ENCODE peak calls at places on chromosomes 12 and 14, in six cellular contexts. H is WERI-Rb-1, R is GM23248, O is psoas muscle, Q is fibroblast of mammary gland, Y is ascending aorta. Z is an unnamed sample.

GRCh38 chr12:56010112-56010570 is 10.7 kb upstream of the IKZF4 start:
- DNase-seq in R (no peak), Q (no peak), H (no peak), Y (no peak), O (no peak), Z (no peak)

GRCh38 chr14:72920008-72920407 is 6.3 kb upstream of the DCAF4 start:
- DNase-seq in H (no peak), Q (no peak), R (no peak), O (no peak), Y (no peak), Z (no peak)

GRCh38 chr14:77800814-77801213 is 905 bp downstream of the ADCK1 start:
- DNase-seq in O (no peak), Q (no peak), H (no peak), Y (no peak), R (no peak), Z (no peak)

GRCh38 chr14:53109028-53109687 is 44.0 kb downstream of the DDHD1 start:
- DNase-seq in Q (no peak), Y (no peak), H (no peak), R (peak; percentile 54), O (no peak), Z (no peak)

GRCh38 chr14:92644166-92644565 is 104.3 kb downstream of the LGMN start:
- DNase-seq in Q (peak; percentile 85), Y (no peak), H (no peak), O (no peak), R (peak; percentile 81), Z (no peak)

GRCh38 chr14:97760050-97760449 is 962.9 kb downstream of the VRK1 start:
- DNase-seq in O (no peak), Y (no peak), H (no peak), Q (no peak), R (no peak), Z (no peak)

GRCh38 chr12:55822228-55822627 is 4.4 kb downstream of the ORMDL2 start:
- DNase-seq in R (no peak), Y (no peak), H (no peak), O (no peak), Q (no peak), Z (no peak)

GRCh38 chr12:48988030-48988649 is 10.0 kb downstream of the WNT1 start:
- DNase-seq in Y (no peak), R (peak; percentile 57), H (peak; percentile 75), Q (peak; percentile 45), O (peak; percentile 67), Z (peak; percentile 51)

GRCh38 chr14:37150414-37150813 is 22.0 kb downstream of the SLC25A21 start:
- DNase-seq in Y (no peak), H (no peak), Q (peak; percentile 62), R (peak; percentile 63), O (no peak), Z (no peak)

GRCh38 chr12:88052686-88053085 is 23.5 kb upstream of the C12orf50 start:
- DNase-seq in Q (peak; percentile 52), Y (no peak), H (peak; percentile 39), R (peak; percentile 60), O (no peak), Z (no peak)

GRCh38 chr12:20549115-20549719 is 145.9 kb upstream of the SLCO1C1 start:
- DNase-seq in R (peak; percentile 65), O (no peak), Y (no peak), H (peak; percentile 41), Q (peak; percentile 56), Z (peak; percentile 64)

GRCh38 chr12:124849382-124849781 is 14.3 kb downstream of the SCARB1 start:
- DNase-seq in Q (no peak), Y (no peak), R (no peak), O (no peak), H (no peak), Z (no peak)

GRCh38 chr12:124512667-124513296 is 54.6 kb downstream of the NCOR2 start:
- DNase-seq in Y (peak; percentile 57), O (peak; percentile 93), H (no peak), R (peak; percentile 93), Q (peak; percentile 99), Z (peak; percentile 80)

GRCh38 chr12:13564266-13564810 is 367.8 kb downstream of the EMP1 start:
- DNase-seq in R (no peak), H (no peak), O (no peak), Y (no peak), Q (no peak), Z (no peak)

GRCh38 chr14:54364555-54365415 is 32.0 kb upstream of the CDKN3 start:
- DNase-seq in H (no peak), Q (peak; percentile 83), O (peak; percentile 49), Y (no peak), R (peak; percentile 81), Z (peak; percentile 46)

GRCh38 chr14:104424406-104425072 is 155.0 kb upstream of the C14orf180 start:
- DNase-seq in H (no peak), Y (no peak), R (no peak), O (no peak), Q (no peak), Z (no peak)

GRCh38 chr12:29756741-29757390 is 26.9 kb downstream of the TMTC1 start:
- DNase-seq in Q (no peak), O (no peak), H (no peak), Y (no peak), R (peak; percentile 35), Z (no peak)

DNA sequence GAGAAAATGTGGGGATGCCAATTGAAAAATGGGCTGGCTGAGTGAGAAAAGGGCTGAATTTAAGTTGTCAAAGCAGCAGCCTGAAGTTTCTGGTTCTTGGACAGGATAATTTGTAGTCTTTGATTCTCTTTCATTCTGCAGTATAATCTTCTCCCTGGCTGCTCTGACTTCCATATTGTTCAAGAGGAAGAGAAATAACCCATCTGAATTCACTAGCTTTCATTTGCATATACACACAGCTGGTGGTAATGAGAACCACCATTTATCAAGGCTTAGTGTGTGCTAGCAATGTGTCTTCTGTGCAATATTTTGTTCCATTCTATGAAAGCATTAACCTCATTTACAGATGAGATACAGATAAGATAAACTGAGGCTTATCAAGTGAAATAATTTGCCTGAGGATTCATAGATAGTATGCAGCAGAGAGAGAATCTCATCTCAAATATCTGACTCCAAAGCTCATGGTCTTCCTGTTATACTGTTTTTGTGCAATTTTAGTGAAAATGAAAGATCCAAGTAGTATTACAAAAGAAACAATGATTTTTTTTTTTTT is 184.2 kb downstream of the TMTC2 start:
- DNase-seq in O (no peak), R (no peak), Q (no peak), H (no peak), Y (no peak), Z (no peak)
- H3K4me3 ChIP-seq in O (no peak overlapping the region), R (no peak overlapping the region), Q (no peak overlapping the region), H (no peak overlapping the region), Y (no peak overlapping the region), Z (no peak overlapping the region)

GRCh38 chr12:9112076-9112853 is 3.5 kb downstream of the A2M start:
- DNase-seq in R (no peak), O (no peak), H (no peak), Y (no peak), Q (no peak), Z (no peak)

GRCh38 chr12:9113296-9113986 is 2.3 kb downstream of the A2M start:
- DNase-seq in O (no peak), R (no peak), Y (no peak), Q (no peak), H (no peak), Z (no peak)

GRCh38 chr12:9114946-9115345 is 773 bp downstream of the A2M start:
- DNase-seq in H (no peak), Q (no peak), O (no peak), Y (no peak), R (peak; percentile 4), Z (no peak)

GRCh38 chr12:9115731-9116689 is at the start of gene A2M:
- DNase-seq in O (no peak), R (peak; percentile 24), H (no peak), Q (peak; percentile 73), Y (no peak), Z (peak; percentile 28)

GRCh38 chr12:9113987-9114309 is 1.8 kb downstream of the A2M start:
- DNase-seq in Q (no peak), O (no peak), R (no peak), H (no peak), Y (no peak), Z (no peak)
- H3K4me3 ChIP-seq in Q (no peak overlapping the region), O (peak overlapping the region; percentile 58), R (no peak overlapping the region), H (no peak overlapping the region), Y (peak overlapping the region; percentile 34), Z (peak overlapping the region; percentile 14)

DNA sequence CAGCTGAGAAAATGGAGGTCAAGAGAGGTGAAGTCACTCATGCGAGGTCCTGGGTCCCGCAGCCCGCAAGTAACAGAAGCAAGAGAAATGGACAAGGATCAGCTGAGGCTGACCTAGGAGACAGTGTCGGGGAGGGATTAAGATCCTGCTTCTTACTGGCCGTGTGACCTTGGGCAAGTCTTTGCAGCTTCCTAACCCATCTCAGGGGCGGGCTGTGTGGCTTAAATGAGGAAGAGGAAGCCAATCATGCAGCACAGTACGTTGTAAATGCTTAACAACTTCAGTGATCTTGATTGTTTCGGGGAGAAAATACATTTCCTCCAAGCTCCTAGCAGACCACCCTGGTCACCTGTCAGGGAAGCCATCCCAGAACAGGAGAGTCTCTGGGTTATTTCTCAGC is 7.1 kb upstream of the PGF start:
- DNase-seq in H (peak; percentile 65), Q (no peak), O (no peak), R (no peak), Y (no peak), Z (no peak)
- H3K4me3 ChIP-seq in H (no peak overlapping the region), Q (no peak overlapping the region), O (no peak overlapping the region), R (no peak overlapping the region), Y (no peak overlapping the region), Z (no peak overlapping the region)

GRCh38 chr14:102784892-102785597 is 7.8 kb downstream of the TRAF3 start:
- DNase-seq in H (no peak), O (no peak), Y (no peak), Q (peak; percentile 69), R (no peak), Z (no peak)
- H3K4me3 ChIP-seq in H (no peak overlapping the region), O (no peak overlapping the region), Y (no peak overlapping the region), Q (no peak overlapping the region), R (no peak overlapping the region), Z (no peak overlapping the region)

DNA sequence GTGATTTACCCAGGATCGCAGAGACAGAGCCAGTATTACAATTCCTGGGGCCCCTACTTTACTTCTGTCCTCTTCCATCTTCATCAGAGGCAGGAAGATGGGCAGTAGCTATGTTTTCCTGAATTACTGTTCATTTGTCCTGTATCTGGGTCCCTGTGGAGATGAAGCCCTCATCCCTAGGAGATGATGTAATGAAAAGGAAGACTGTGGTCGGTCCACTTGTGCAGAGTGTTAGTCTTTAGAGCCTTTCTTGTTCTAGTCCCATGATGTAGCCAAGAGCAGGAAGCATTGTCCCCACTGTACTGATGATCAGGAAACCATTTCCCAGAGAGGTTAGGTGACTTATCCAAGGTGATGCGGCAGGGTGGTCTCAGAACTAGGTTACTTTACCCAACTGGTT is 2.6 kb downstream of the CD9 start:
- DNase-seq in Q (no peak), H (no peak), Y (no peak), R (no peak), O (no peak), Z (no peak)
- H3K4me3 ChIP-seq in Q (no peak overlapping the region), H (no peak overlapping the region), Y (peak overlapping the region; percentile 86), R (no peak overlapping the region), O (peak overlapping the region; percentile 79), Z (no peak overlapping the region)

GRCh38 chr12:104569348-104570173 is 112.8 kb downstream of the CHST11 start:
- DNase-seq in Y (no peak), O (no peak), R (no peak), H (no peak), Q (no peak), Z (peak; percentile 13)
- H3K4me3 ChIP-seq in Y (no peak overlapping the region), O (no peak overlapping the region), R (no peak overlapping the region), H (no peak overlapping the region), Q (no peak overlapping the region), Z (no peak overlapping the region)